ENCODE peak calls at places on chromosomes 13 and 19, in nine cellular contexts. One of them, this sample, is unnamed.

GRCh38 chr19:383922-384800 is 24.8 kb downstream of the C2CD4C start:
- DNase-seq in psoas muscle: no peak
- DNase-seq in foreskin keratinocyte: no peak
- DNase-seq in CD4-positive, alpha-beta T cell: no peak
- DNase-seq in neural crest cell: peak
- DNase-seq in AG09309: no peak
- DNase-seq in B cell: no peak
- DNase-seq in tibial artery: no peak
- DNase-seq in suprapubic skin: peak
- DNase-seq in this sample: no peak

GRCh38 chr13:24075137-24075975 is 85.2 kb upstream of the SPATA13 start:
- DNase-seq in CD4-positive, alpha-beta T cell: no peak
- DNase-seq in tibial artery: no peak
- DNase-seq in suprapubic skin: no peak
- DNase-seq in neural crest cell: no peak
- DNase-seq in foreskin keratinocyte: no peak
- DNase-seq in psoas muscle: no peak
- DNase-seq in B cell: no peak
- DNase-seq in AG09309: no peak
- DNase-seq in this sample: no peak

GRCh38 chr19:49151339-49152217 is 3.6 kb downstream of the HRC start:
- DNase-seq in CD4-positive, alpha-beta T cell: no peak
- DNase-seq in suprapubic skin: peak
- DNase-seq in foreskin keratinocyte: peak
- DNase-seq in psoas muscle: peak
- DNase-seq in B cell: peak
- DNase-seq in neural crest cell: peak
- DNase-seq in AG09309: no peak
- DNase-seq in tibial artery: no peak
- DNase-seq in this sample: no peak

GRCh38 chr13:90534617-90535340 is 812.7 kb upstream of the MIR17HG start:
- DNase-seq in foreskin keratinocyte: no peak
- DNase-seq in tibial artery: no peak
- DNase-seq in psoas muscle: no peak
- DNase-seq in CD4-positive, alpha-beta T cell: no peak
- DNase-seq in suprapubic skin: no peak
- DNase-seq in AG09309: no peak
- DNase-seq in B cell: no peak
- DNase-seq in neural crest cell: no peak
- DNase-seq in this sample: no peak

GRCh38 chr13:49652691-49653305 is 24.5 kb downstream of the ARL11 start:
- DNase-seq in CD4-positive, alpha-beta T cell: no peak
- DNase-seq in B cell: peak
- DNase-seq in foreskin keratinocyte: no peak
- DNase-seq in AG09309: no peak
- DNase-seq in suprapubic skin: no peak
- DNase-seq in neural crest cell: peak
- DNase-seq in tibial artery: no peak
- DNase-seq in psoas muscle: peak
- DNase-seq in this sample: no peak

GRCh38 chr19:55283548-55284393 is at the start of gene BRSK1:
- DNase-seq in foreskin keratinocyte: no peak
- DNase-seq in suprapubic skin: no peak
- DNase-seq in neural crest cell: peak
- DNase-seq in AG09309: no peak
- DNase-seq in B cell: peak
- DNase-seq in CD4-positive, alpha-beta T cell: peak
- DNase-seq in psoas muscle: peak
- DNase-seq in tibial artery: no peak
- DNase-seq in this sample: no peak

GRCh38 chr19:1080360-1081161 is 13.6 kb downstream of the ARHGAP45 start:
- DNase-seq in tibial artery: no peak
- DNase-seq in CD4-positive, alpha-beta T cell: no peak
- DNase-seq in AG09309: no peak
- DNase-seq in psoas muscle: no peak
- DNase-seq in B cell: no peak
- DNase-seq in neural crest cell: no peak
- DNase-seq in suprapubic skin: no peak
- DNase-seq in foreskin keratinocyte: no peak
- DNase-seq in this sample: no peak

GRCh38 chr13:50127017-50127725 is 111.9 kb downstream of the KCNRG start:
- DNase-seq in CD4-positive, alpha-beta T cell: peak
- DNase-seq in neural crest cell: peak
- DNase-seq in AG09309: no peak
- DNase-seq in tibial artery: peak
- DNase-seq in foreskin keratinocyte: no peak
- DNase-seq in B cell: peak
- DNase-seq in suprapubic skin: peak
- DNase-seq in psoas muscle: peak
- DNase-seq in this sample: peak

GRCh38 chr19:48724796-48725753 is 5.5 kb upstream of the MAMSTR start:
- DNase-seq in suprapubic skin: no peak
- DNase-seq in foreskin keratinocyte: peak
- DNase-seq in tibial artery: no peak
- DNase-seq in neural crest cell: no peak
- DNase-seq in B cell: peak
- DNase-seq in psoas muscle: no peak
- DNase-seq in CD4-positive, alpha-beta T cell: no peak
- DNase-seq in AG09309: no peak
- DNase-seq in this sample: no peak

GRCh38 chr13:25167349-25167748 is 4.7 kb downstream of the AMER2 start:
- DNase-seq in neural crest cell: no peak
- DNase-seq in AG09309: no peak
- DNase-seq in B cell: no peak
- DNase-seq in psoas muscle: no peak
- DNase-seq in tibial artery: no peak
- DNase-seq in suprapubic skin: no peak
- DNase-seq in foreskin keratinocyte: no peak
- DNase-seq in CD4-positive, alpha-beta T cell: no peak
- DNase-seq in this sample: no peak

GRCh38 chr13:20721454-20722357 is 18.2 kb downstream of the IL17D start:
- DNase-seq in B cell: peak
- DNase-seq in CD4-positive, alpha-beta T cell: no peak
- DNase-seq in tibial artery: peak
- DNase-seq in neural crest cell: no peak
- DNase-seq in suprapubic skin: peak
- DNase-seq in AG09309: no peak
- DNase-seq in foreskin keratinocyte: no peak
- DNase-seq in psoas muscle: peak
- DNase-seq in this sample: no peak

GRCh38 chr19:43950834-43951626 is at the start of gene ZNF221:
- DNase-seq in tibial artery: peak
- DNase-seq in psoas muscle: peak
- DNase-seq in neural crest cell: peak
- DNase-seq in suprapubic skin: peak
- DNase-seq in foreskin keratinocyte: peak
- DNase-seq in CD4-positive, alpha-beta T cell: peak
- DNase-seq in B cell: peak
- DNase-seq in AG09309: peak
- DNase-seq in this sample: peak

GRCh38 chr13:94776300-94776699 is 64.0 kb upstream of the SOX21 start:
- DNase-seq in CD4-positive, alpha-beta T cell: no peak
- DNase-seq in AG09309: no peak
- DNase-seq in B cell: no peak
- DNase-seq in suprapubic skin: no peak
- DNase-seq in foreskin keratinocyte: no peak
- DNase-seq in tibial artery: no peak
- DNase-seq in neural crest cell: no peak
- DNase-seq in psoas muscle: no peak
- DNase-seq in this sample: no peak

GRCh38 chr13:73223372-73223781 is 164.6 kb downstream of the KLF5 start:
- DNase-seq in B cell: no peak
- DNase-seq in psoas muscle: no peak
- DNase-seq in AG09309: no peak
- DNase-seq in foreskin keratinocyte: no peak
- DNase-seq in suprapubic skin: no peak
- DNase-seq in tibial artery: no peak
- DNase-seq in CD4-positive, alpha-beta T cell: no peak
- DNase-seq in neural crest cell: no peak
- DNase-seq in this sample: no peak

GRCh38 chr13:113949546-113949945 is 24.3 kb downstream of the C13orf46 start:
- DNase-seq in tibial artery: no peak
- DNase-seq in CD4-positive, alpha-beta T cell: no peak
- DNase-seq in psoas muscle: peak
- DNase-seq in AG09309: no peak
- DNase-seq in neural crest cell: no peak
- DNase-seq in B cell: no peak
- DNase-seq in suprapubic skin: no peak
- DNase-seq in foreskin keratinocyte: no peak
- DNase-seq in this sample: peak

GRCh38 chr19:1130801-1131717 is 27.3 kb downstream of the GPX4 start:
- DNase-seq in psoas muscle: no peak
- DNase-seq in tibial artery: peak
- DNase-seq in AG09309: no peak
- DNase-seq in CD4-positive, alpha-beta T cell: peak
- DNase-seq in neural crest cell: no peak
- DNase-seq in B cell: peak
- DNase-seq in foreskin keratinocyte: no peak
- DNase-seq in suprapubic skin: no peak
- DNase-seq in this sample: no peak

GRCh38 chr13:80458546-80458945 is 117.6 kb upstream of the SPRY2 start:
- DNase-seq in AG09309: no peak
- DNase-seq in B cell: no peak
- DNase-seq in foreskin keratinocyte: no peak
- DNase-seq in psoas muscle: no peak
- DNase-seq in suprapubic skin: no peak
- DNase-seq in tibial artery: no peak
- DNase-seq in neural crest cell: no peak
- DNase-seq in CD4-positive, alpha-beta T cell: no peak
- DNase-seq in this sample: no peak
- TF ChIP-seq CTCF in AG09309: no peak
- TF ChIP-seq CTCF in B cell: no peak
- TF ChIP-seq CTCF in foreskin keratinocyte: no peak
- TF ChIP-seq CTCF in psoas muscle: no peak
- TF ChIP-seq CTCF in suprapubic skin: no peak
- TF ChIP-seq CTCF in tibial artery: no peak
- TF ChIP-seq CTCF in neural crest cell: no peak
- TF ChIP-seq CTCF in CD4-positive, alpha-beta T cell: no peak
- TF ChIP-seq CTCF in this sample: no peak

GRCh38 chr13:70338608-70339007 is 230.4 kb upstream of the KLHL1 start:
- DNase-seq in CD4-positive, alpha-beta T cell: no peak
- DNase-seq in tibial artery: no peak
- DNase-seq in psoas muscle: no peak
- DNase-seq in foreskin keratinocyte: no peak
- DNase-seq in suprapubic skin: no peak
- DNase-seq in AG09309: no peak
- DNase-seq in neural crest cell: no peak
- DNase-seq in B cell: no peak
- DNase-seq in this sample: no peak

GRCh38 chr13:70333752-70334151 is 225.5 kb upstream of the KLHL1 start:
- DNase-seq in tibial artery: no peak
- DNase-seq in CD4-positive, alpha-beta T cell: no peak
- DNase-seq in foreskin keratinocyte: no peak
- DNase-seq in psoas muscle: no peak
- DNase-seq in AG09309: no peak
- DNase-seq in neural crest cell: no peak
- DNase-seq in suprapubic skin: no peak
- DNase-seq in B cell: no peak
- DNase-seq in this sample: no peak

DNA sequence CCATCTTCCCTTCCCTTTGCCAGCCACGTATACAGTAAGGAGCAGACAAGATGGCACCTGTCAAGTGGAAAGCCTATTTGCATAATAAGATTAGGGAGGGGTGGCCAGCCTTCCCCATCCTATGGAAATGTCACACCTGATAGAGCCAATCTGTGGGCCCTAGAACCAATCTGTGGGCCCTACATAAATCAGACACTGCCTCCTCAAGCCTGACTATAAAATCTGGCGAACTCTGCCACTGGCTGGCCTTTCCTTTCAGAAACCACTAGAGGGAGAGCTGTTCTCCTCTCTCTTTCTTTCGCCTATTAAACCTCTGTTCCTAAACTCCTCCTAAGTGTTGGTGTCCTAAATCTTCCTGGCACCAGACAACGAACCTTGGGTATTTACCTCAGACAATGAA is 231.5 kb upstream of the KLHL1 start:
- DNase-seq in suprapubic skin: no peak
- DNase-seq in tibial artery: no peak
- DNase-seq in foreskin keratinocyte: no peak
- DNase-seq in B cell: no peak
- DNase-seq in CD4-positive, alpha-beta T cell: no peak
- DNase-seq in AG09309: no peak
- DNase-seq in neural crest cell: no peak
- DNase-seq in psoas muscle: no peak
- DNase-seq in this sample: no peak
- TF ChIP-seq CTCF in suprapubic skin: no peak
- TF ChIP-seq CTCF in tibial artery: no peak
- TF ChIP-seq CTCF in foreskin keratinocyte: peak
- TF ChIP-seq CTCF in B cell: no peak
- TF ChIP-seq CTCF in CD4-positive, alpha-beta T cell: no peak
- TF ChIP-seq CTCF in AG09309: no peak
- TF ChIP-seq CTCF in neural crest cell: peak
- TF ChIP-seq CTCF in psoas muscle: no peak
- TF ChIP-seq CTCF in this sample: no peak

GRCh38 chr19:2994588-2995131 is 17.3 kb downstream of the TLE6 start:
- DNase-seq in tibial artery: no peak
- DNase-seq in psoas muscle: no peak
- DNase-seq in B cell: no peak
- DNase-seq in suprapubic skin: no peak
- DNase-seq in foreskin keratinocyte: no peak
- DNase-seq in CD4-positive, alpha-beta T cell: no peak
- DNase-seq in neural crest cell: no peak
- DNase-seq in AG09309: no peak
- DNase-seq in this sample: no peak
- TF ChIP-seq CTCF in tibial artery: no peak
- TF ChIP-seq CTCF in psoas muscle: no peak
- TF ChIP-seq CTCF in B cell: no peak
- TF ChIP-seq CTCF in suprapubic skin: no peak
- TF ChIP-seq CTCF in foreskin keratinocyte: no peak
- TF ChIP-seq CTCF in CD4-positive, alpha-beta T cell: no peak
- TF ChIP-seq CTCF in neural crest cell: no peak
- TF ChIP-seq CTCF in AG09309: no peak
- TF ChIP-seq CTCF in this sample: no peak

GRCh38 chr19:27774337-27774736 is 1438.6 kb downstream of the UQCRFS1 start:
- DNase-seq in tibial artery: no peak
- DNase-seq in CD4-positive, alpha-beta T cell: no peak
- DNase-seq in suprapubic skin: no peak
- DNase-seq in psoas muscle: no peak
- DNase-seq in neural crest cell: no peak
- DNase-seq in B cell: peak
- DNase-seq in foreskin keratinocyte: no peak
- DNase-seq in AG09309: no peak
- DNase-seq in this sample: no peak
- TF ChIP-seq CTCF in tibial artery: no peak
- TF ChIP-seq CTCF in CD4-positive, alpha-beta T cell: no peak
- TF ChIP-seq CTCF in suprapubic skin: no peak
- TF ChIP-seq CTCF in psoas muscle: no peak
- TF ChIP-seq CTCF in neural crest cell: peak
- TF ChIP-seq CTCF in B cell: no peak
- TF ChIP-seq CTCF in foreskin keratinocyte: peak
- TF ChIP-seq CTCF in AG09309: peak
- TF ChIP-seq CTCF in this sample: no peak

This sample was measured in CD14-positive monocyte.